ENCODE peak calls at places on chromosomes 4 and X, in seven cellular contexts. H is heart right ventricle, I is natural killer cell, J is neural progenitor cell, Y is lower lobe of right lung, B is heart left ventricle, X is omental fat pad. C is an unnamed sample.
A peak's percentile ranks its signal among the peaks of the same experiment; 100 is the strongest.

GRCh38 chr4:147633643-147634042 is 16.4 kb downstream of the TMEM184C start:
- DNase-seq in H (no peak), I (no peak), J (no peak), Y (no peak), B (no peak), X (no peak), C (no peak)

GRCh38 chrX:121336831-121337421 is 289.5 kb downstream of the GLUD2 start:
- DNase-seq in H (no peak), I (no peak), J (no peak), Y (no peak), B (no peak), X (no peak), C (no peak)

GRCh38 chr4:176845636-176846035 is 52.9 kb upstream of the VEGFC start:
- DNase-seq in H (no peak), I (no peak), J (no peak), Y (no peak), B (no peak), X (no peak), C (peak; percentile 76)

GRCh38 chr4:154313004-154313587 is 178.5 kb downstream of the DCHS2 start:
- DNase-seq in H (no peak), I (no peak), J (peak; percentile 40), Y (no peak), B (no peak), X (no peak), C (no peak)

GRCh38 chr4:182600093-182600492 is 317.1 kb downstream of the DCTD start:
- DNase-seq in H (no peak), I (no peak), J (no peak), Y (no peak), B (no peak), X (no peak), C (peak; percentile 65)

GRCh38 chr4:138898282-138898681 is 117.3 kb upstream of the NOCT start:
- DNase-seq in H (no peak), I (no peak), J (no peak), Y (no peak), B (no peak), X (no peak), C (peak; percentile 46)

GRCh38 chr4:41567186-41567585 is 29.2 kb downstream of the LIMCH1 start:
- DNase-seq in H (no peak), I (no peak), J (no peak), Y (no peak), B (no peak), X (no peak), C (no peak)

GRCh38 chrX:54166915-54167314 is 16.1 kb downstream of the FAM120C start:
- DNase-seq in H (no peak), I (no peak), J (no peak), Y (no peak), B (no peak), X (no peak), C (no peak)

GRCh38 chr4:2318885-2319284 is 57.0 kb upstream of the MXD4 start:
- DNase-seq in H (no peak), I (no peak), J (no peak), Y (no peak), B (no peak), X (no peak), C (no peak)

GRCh38 chrX:53031380-53031779 is 17.2 kb upstream of the GPR173 start:
- DNase-seq in H (no peak), I (no peak), J (no peak), Y (no peak), B (no peak), X (no peak), C (no peak)

GRCh38 chrX:118983513-118983912 is 9.1 kb downstream of the LONRF3 start:
- DNase-seq in H (no peak), I (no peak), J (no peak), Y (no peak), B (no peak), X (no peak), C (no peak)

GRCh38 chrX:124501566-124501965 is 155.2 kb downstream of the SH2D1A start:
- DNase-seq in H (no peak), I (no peak), J (no peak), Y (no peak), B (no peak), X (no peak), C (no peak)

GRCh38 chr4:75512336-75513211 is 1.6 kb downstream of the RCHY1 start:
- DNase-seq in H (no peak), I (no peak), J (peak; percentile 6), Y (no peak), B (no peak), X (no peak), C (peak; percentile 51)

GRCh38 chrX:13215729-13216128 is 104.1 kb downstream of the ATXN3L start:
- DNase-seq in H (no peak), I (no peak), J (no peak), Y (no peak), B (no peak), X (no peak), C (no peak)

DNA sequence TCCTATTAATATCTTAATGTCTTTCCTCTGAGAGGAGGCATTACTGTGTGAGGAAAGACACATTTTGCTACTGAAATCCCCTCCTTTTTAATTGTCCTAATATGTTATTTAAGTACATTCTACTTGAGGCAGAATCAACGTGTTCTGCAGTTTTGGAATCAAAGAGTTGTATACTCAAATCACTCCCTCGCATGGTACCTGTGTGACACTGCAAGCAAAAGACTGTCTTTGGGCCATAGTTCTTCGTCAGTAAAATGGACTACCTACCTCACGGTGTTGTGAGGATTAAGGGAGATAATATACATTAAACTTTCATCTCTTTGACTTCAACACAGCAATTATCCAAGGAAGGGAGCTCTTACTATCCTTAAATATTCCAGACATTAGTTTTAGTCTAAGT is 61.5 kb downstream of the TIGD2 start:
- DNase-seq in H (no peak), I (no peak), J (peak; percentile 5), Y (no peak), B (no peak), X (no peak), C (no peak)
- TF ChIP-seq CTCF in H (no peak), I (no peak), J (no peak), Y (no peak), B (no peak), X (no peak), C (no peak)

GRCh38 chr4:128130621-128131020 is 69.5 kb downstream of the LARP1B start:
- DNase-seq in H (no peak), I (no peak), J (no peak), Y (no peak), B (no peak), X (no peak), C (no peak)
- TF ChIP-seq CTCF in H (no peak), I (no peak), J (no peak), Y (no peak), B (no peak), X (no peak), C (no peak)

GRCh38 chr4:158250321-158250720 is 40.0 kb downstream of the TMEM144 start:
- DNase-seq in H (peak; percentile 13), I (no peak), J (no peak), Y (no peak), B (no peak), X (no peak), C (no peak)

GRCh38 chr4:158253350-158253980 is 43.2 kb downstream of the TMEM144 start:
- DNase-seq in H (peak; percentile 70), I (no peak), J (peak; percentile 76), Y (no peak), B (peak; percentile 34), X (no peak), C (peak; percentile 65)

GRCh38 chr4:158254328-158254727 is 44.0 kb downstream of the TMEM144 start:
- DNase-seq in H (no peak), I (no peak), J (no peak), Y (no peak), B (no peak), X (no peak), C (no peak)

GRCh38 chr4:158259955-158260575 is 49.8 kb downstream of the TMEM144 start:
- DNase-seq in H (no peak), I (no peak), J (peak; percentile 40), Y (no peak), B (no peak), X (no peak), C (peak; percentile 29)

GRCh38 chr4:158255727-158256324 is 45.5 kb downstream of the TMEM144 start:
- DNase-seq in H (peak; percentile 7), I (no peak), J (peak; percentile 56), Y (no peak), B (no peak), X (no peak), C (peak; percentile 62)
- TF ChIP-seq CTCF in H (peak; percentile 79), I (peak; percentile 37), J (peak; percentile 79), Y (peak; percentile 77), B (peak; percentile 69), X (no peak), C (peak; percentile 85)

DNA sequence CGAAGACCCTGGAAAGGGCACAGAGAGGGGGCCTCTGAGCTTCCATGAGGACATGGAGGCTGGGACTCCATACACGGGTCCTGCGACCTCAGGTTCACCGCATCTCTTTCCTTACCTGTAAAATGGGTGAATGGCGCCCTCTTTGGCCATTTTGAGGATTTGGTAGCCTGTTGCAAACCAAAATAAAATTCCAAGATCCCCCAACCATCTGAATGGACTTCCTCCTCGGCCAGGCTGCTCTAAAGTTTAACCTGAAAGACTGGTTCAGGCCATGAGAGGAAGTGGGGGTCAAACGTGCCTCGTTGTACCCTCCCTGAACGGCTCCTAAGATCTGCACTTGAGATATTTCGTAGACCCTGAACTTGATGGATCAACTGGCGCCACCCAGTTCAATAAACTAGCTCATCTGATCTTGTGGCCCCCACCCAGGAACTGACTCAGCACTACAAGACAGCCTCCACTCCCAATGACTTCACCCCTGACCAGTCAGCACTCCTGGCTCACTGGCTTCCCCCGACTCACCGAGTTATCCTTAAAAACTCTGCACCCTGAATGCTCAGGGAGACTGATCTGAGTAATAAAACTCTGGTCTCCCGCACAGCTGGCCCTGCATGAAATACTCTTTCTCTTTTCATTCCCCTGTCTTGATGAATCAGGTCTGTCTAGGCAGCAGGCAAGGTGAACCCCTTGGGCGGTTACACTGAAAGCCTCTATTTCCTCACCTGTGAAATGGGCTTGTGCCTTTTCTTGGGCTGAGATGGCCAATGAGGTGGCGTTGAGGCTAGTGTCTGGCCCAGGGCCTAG is 32.9 kb upstream of the GPR78 start:
- DNase-seq in H (no peak), I (no peak), J (peak; percentile 56), Y (no peak), B (peak; percentile 16), X (no peak), C (peak; percentile 39)
- TF ChIP-seq CTCF in H (no peak), I (no peak), J (peak; percentile 59), Y (peak; percentile 45), B (no peak), X (no peak), C (peak; percentile 68)

GRCh38 chrX:34365482-34365881 is 233.4 kb upstream of the FAM47A start:
- DNase-seq in H (no peak), I (no peak), J (peak; percentile 45), Y (no peak), B (no peak), X (no peak), C (peak; percentile 45)
- TF ChIP-seq CTCF in H (peak; percentile 22), I (no peak), J (peak; percentile 72), Y (peak; percentile 23), B (no peak), X (no peak), C (peak; percentile 76)

C was measured in HFFc6.